ENCODE peak calls at places on chromosomes 12 and 14, in nine cellular contexts. F, T, E, B, D, K, M, Y and U are unnamed samples.

GRCh38 chr14:33938131-33938949 is 12.5 kb downstream of the EGLN3 start:
- DNase-seq in Y (peak), B (no peak), D (peak), M (peak), F (no peak), T (no peak), E (peak), K (peak), U (no peak)

GRCh38 chr14:93732524-93732923 is 55.8 kb downstream of the PRIMA1 start:
- DNase-seq in M (peak), B (no peak), T (no peak), F (no peak), K (no peak), D (no peak), E (no peak), Y (no peak), U (no peak)

GRCh38 chr12:80044694-80045046 is 54.7 kb upstream of the OTOGL start:
- DNase-seq in F (no peak), T (peak), Y (no peak), D (no peak), B (peak), M (no peak), K (no peak), E (no peak), U (no peak)

GRCh38 chr12:76409074-76409473 is 60.9 kb upstream of the BBS10 start:
- DNase-seq in F (no peak), Y (no peak), K (no peak), E (no peak), D (no peak), M (no peak), T (no peak), B (no peak), U (no peak)

GRCh38 chr14:104688755-104689619 is at the start of gene INF2:
- DNase-seq in M (peak), Y (peak), K (peak), F (peak), B (no peak), T (peak), D (peak), E (no peak), U (no peak)

GRCh38 chr12:49585477-49586445 is 17.8 kb upstream of the MCRS1 start:
- DNase-seq in D (no peak), K (no peak), F (no peak), B (no peak), E (no peak), T (no peak), M (no peak), Y (no peak), U (no peak)

GRCh38 chr12:129911437-129912049 is 7.7 kb upstream of the TMEM132D start:
- DNase-seq in B (no peak), D (peak), K (peak), E (no peak), Y (peak), T (peak), F (peak), M (no peak), U (no peak)

GRCh38 chr14:39581474-39581873 is 149.2 kb upstream of the FBXO33 start:
- DNase-seq in B (no peak), K (no peak), E (no peak), Y (no peak), M (no peak), T (peak), F (no peak), D (no peak), U (no peak)

GRCh38 chr12:67468549-67469245 is 179.8 kb upstream of the DYRK2 start:
- DNase-seq in E (no peak), M (no peak), K (no peak), F (no peak), D (no peak), T (no peak), Y (no peak), B (no peak), U (no peak)

GRCh38 chr12:42481368-42481767 is 108.2 kb downstream of the PRICKLE1 start:
- DNase-seq in B (no peak), T (no peak), E (no peak), M (no peak), D (no peak), K (no peak), Y (no peak), F (no peak), U (no peak)

GRCh38 chr12:51183816-51184215 is 10.9 kb upstream of the TFCP2 start:
- DNase-seq in F (no peak), K (peak), T (no peak), E (no peak), M (no peak), Y (peak), B (peak), D (peak), U (peak)

GRCh38 chr14:77141592-77142288 is at the start of gene ZDHHC22:
- DNase-seq in D (no peak), M (no peak), F (no peak), B (no peak), Y (no peak), K (peak), T (no peak), E (no peak), U (no peak)

GRCh38 chr12:78155546-78155945 is 324.9 kb downstream of the NAV3 start:
- DNase-seq in D (no peak), Y (no peak), B (no peak), M (no peak), E (no peak), K (no peak), T (no peak), F (no peak), U (no peak)

GRCh38 chr14:62179367-62180018 is 417.3 kb downstream of the SNAPC1 start:
- DNase-seq in D (peak), T (peak), M (no peak), Y (peak), F (peak), E (no peak), K (peak), B (peak), U (no peak)

GRCh38 chr12:32134144-32134888 is 27.7 kb downstream of the BICD1 start:
- DNase-seq in E (no peak), B (peak), F (peak), T (peak), Y (no peak), M (no peak), K (peak), D (no peak), U (no peak)

GRCh38 chr12:72323881-72324280 is 51.7 kb downstream of the TRHDE start:
- DNase-seq in E (no peak), D (no peak), B (peak), T (no peak), Y (no peak), K (no peak), M (no peak), F (no peak), U (no peak)

GRCh38 chr14:80973918-80974317 is 18.5 kb downstream of the TSHR start:
- DNase-seq in D (no peak), Y (no peak), E (no peak), K (no peak), F (no peak), T (no peak), B (no peak), M (no peak), U (no peak)

GRCh38 chr14:33315721-33316120 is 377.0 kb downstream of the NPAS3 start:
- DNase-seq in B (no peak), K (no peak), M (no peak), F (no peak), Y (no peak), T (no peak), D (no peak), E (no peak), U (no peak)

GRCh38 chr12:9372202-9372601 is 164.0 kb upstream of the PZP start:
- DNase-seq in M (no peak), F (no peak), E (no peak), B (no peak), Y (no peak), D (no peak), K (no peak), T (no peak), U (no peak)

GRCh38 chr14:101960225-101960624 is 4.1 kb upstream of the DYNC1H1 start:
- DNase-seq in B (no peak), D (peak), K (no peak), T (no peak), F (no peak), Y (no peak), M (peak), E (no peak), U (no peak)
- TF ChIP-seq CTCF in B (peak), D (peak), K (peak), T (peak), F (peak), Y (no peak), M (no peak), E (peak), U (peak)

GRCh38 chr14:102873131-102873530 is 49.3 kb upstream of the AMN start:
- DNase-seq in M (no peak), T (no peak), F (no peak), K (no peak), Y (no peak), D (no peak), E (no peak), B (no peak), U (no peak)
- TF ChIP-seq CTCF in M (no peak), T (no peak), F (no peak), K (no peak), Y (no peak), D (no peak), E (no peak), B (no peak), U (no peak)

GRCh38 chr12:22665476-22665875 is 40.5 kb downstream of the ETNK1 start:
- DNase-seq in B (no peak), K (no peak), M (no peak), Y (no peak), E (no peak), D (no peak), F (no peak), T (no peak), U (no peak)

GRCh38 chr12:22672951-22673350 is 48.0 kb downstream of the ETNK1 start:
- DNase-seq in M (no peak), B (peak), E (no peak), D (no peak), T (no peak), K (no peak), F (no peak), Y (no peak), U (no peak)

GRCh38 chr12:22668441-22668840 is 43.5 kb downstream of the ETNK1 start:
- DNase-seq in M (no peak), F (no peak), K (no peak), T (no peak), D (no peak), Y (no peak), E (no peak), B (no peak), U (no peak)

GRCh38 chr12:22667122-22667521 is 42.2 kb downstream of the ETNK1 start:
- DNase-seq in F (no peak), D (no peak), M (no peak), E (no peak), B (no peak), Y (no peak), T (no peak), K (no peak), U (no peak)

DNA sequence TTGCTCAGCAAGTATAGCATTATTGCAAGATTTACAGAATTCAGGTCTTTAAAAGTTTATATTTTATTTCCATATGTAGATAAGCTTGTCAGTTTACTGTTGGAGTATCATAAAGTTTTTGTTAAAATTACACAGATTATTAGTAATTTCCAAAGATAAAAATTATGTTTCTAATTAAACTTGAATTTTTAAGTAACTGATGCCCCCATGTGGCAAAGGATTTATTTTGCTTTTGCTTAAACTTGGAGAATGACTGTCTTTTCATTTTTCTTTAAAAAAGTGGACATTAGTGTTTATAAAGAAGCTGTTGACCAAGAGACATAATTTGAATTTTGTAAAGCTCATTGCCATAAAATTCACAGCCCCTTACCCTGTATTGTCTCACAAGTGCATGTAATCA is 45.8 kb downstream of the ETNK1 start:
- DNase-seq in M (no peak), Y (no peak), B (no peak), F (no peak), T (no peak), E (no peak), D (no peak), K (no peak), U (no peak)
- TF ChIP-seq CTCF in M (no peak), Y (no peak), B (peak), F (no peak), T (no peak), E (no peak), D (peak), K (peak), U (peak)

GRCh38 chr14:75520852-75521251 is 1.4 kb upstream of the BATF start:
- DNase-seq in M (no peak), E (no peak), Y (no peak), T (no peak), F (no peak), B (no peak), D (no peak), K (no peak), U (no peak)

GRCh38 chr14:75519826-75520692 is 2.2 kb upstream of the BATF start:
- DNase-seq in E (no peak), B (peak), K (no peak), D (no peak), M (no peak), F (no peak), Y (no peak), T (no peak), U (no peak)

GRCh38 chr14:75519394-75519793 is 2.9 kb upstream of the BATF start:
- DNase-seq in M (no peak), D (no peak), E (no peak), B (no peak), K (no peak), Y (no peak), T (no peak), F (no peak), U (no peak)

GRCh38 chr14:75521415-75522199 is 662 bp upstream of the BATF start:
- DNase-seq in B (no peak), Y (no peak), M (no peak), D (no peak), F (peak), E (no peak), K (no peak), T (peak), U (no peak)

GRCh38 chr14:75518625-75519024 is 3.6 kb upstream of the BATF start:
- DNase-seq in T (peak), M (no peak), Y (no peak), K (no peak), D (peak), F (peak), E (no peak), B (no peak), U (no peak)
- TF ChIP-seq CTCF in T (peak), M (no peak), Y (no peak), K (peak), D (peak), F (peak), E (no peak), B (peak), U (peak)

GRCh38 chr12:120470150-120470817 is 736 bp upstream of the SRSF9 start:
- DNase-seq in Y (no peak), M (no peak), E (no peak), T (peak), K (no peak), F (no peak), D (peak), B (no peak), U (no peak)

GRCh38 chr12:120467439-120467838 is 2.1 kb downstream of the SRSF9 start:
- DNase-seq in E (no peak), D (no peak), T (no peak), B (no peak), M (no peak), F (no peak), K (no peak), Y (no peak), U (no peak)

GRCh38 chr12:120469450-120470149 is at the start of gene SRSF9:
- DNase-seq in Y (peak), B (peak), E (peak), F (peak), K (peak), T (peak), D (peak), M (peak), U (peak)

GRCh38 chr12:120468271-120468845 is 1.2 kb downstream of the SRSF9 start:
- DNase-seq in Y (peak), E (peak), K (peak), D (peak), F (peak), B (peak), M (peak), T (peak), U (no peak)

DNA sequence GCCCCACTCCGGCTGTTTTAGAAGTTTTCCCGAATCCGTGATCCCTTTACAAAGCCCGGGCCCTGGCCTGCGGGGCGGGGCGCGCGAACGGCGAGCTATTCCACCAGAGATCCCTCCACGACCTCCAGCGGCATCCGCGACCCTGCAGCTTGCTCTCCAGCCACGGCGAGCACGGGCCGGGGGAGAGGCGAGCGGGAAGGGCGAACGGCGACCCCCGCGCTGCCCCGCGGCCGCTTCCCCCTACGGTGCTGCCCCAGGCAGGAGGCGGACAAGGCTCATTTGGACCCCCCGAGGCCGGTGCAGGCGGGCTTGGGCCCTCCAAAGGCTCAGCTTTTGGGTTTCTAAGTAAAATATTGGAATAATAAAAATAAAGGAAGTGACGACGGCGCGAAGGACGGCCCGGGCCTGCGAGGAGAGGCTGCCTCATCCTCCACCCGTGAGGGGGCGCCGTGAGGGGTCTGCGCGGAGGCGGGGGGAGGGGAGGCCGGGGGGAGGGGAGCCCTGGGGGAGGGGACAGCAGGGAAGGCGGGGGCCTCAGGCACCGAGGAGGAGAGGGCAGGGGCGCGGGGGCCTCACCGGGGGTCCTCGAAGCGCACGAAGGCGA is 600 bp downstream of the SRSF9 start:
- DNase-seq in M (peak), D (no peak), T (no peak), K (peak), B (peak), F (peak), Y (peak), E (peak), U (no peak)
- TF ChIP-seq CTCF in M (no peak), D (no peak), T (peak), K (no peak), B (no peak), F (no peak), Y (no peak), E (no peak), U (no peak)

GRCh38 chr12:48183876-48184548 is 568 bp downstream of the CCDC184 start:
- DNase-seq in B (no peak), M (no peak), K (peak), E (no peak), F (no peak), T (no peak), D (no peak), Y (no peak), U (no peak)
- TF ChIP-seq CTCF in B (peak), M (no peak), K (peak), E (no peak), F (no peak), T (no peak), D (no peak), Y (no peak), U (peak)